ENCODE peak calls at places on chromosomes 13 and 19, in six cellular contexts. One of them, this sample, is unnamed.

GRCh38 chr19:50205681-50206138 is 2.3 kb downstream of the MYH14 start:
- DNase-seq in SK-N-SH: no peak
- DNase-seq in GM23338: peak; percentile 72
- DNase-seq in neural progenitor cell: peak; percentile 9
- DNase-seq in PC-3: no peak
- DNase-seq in MM.1S: no peak
- DNase-seq in this sample: no peak

GRCh38 chr13:110360598-110360997 is 53.5 kb downstream of the COL4A2 start:
- DNase-seq in SK-N-SH: no peak
- DNase-seq in neural progenitor cell: peak; percentile 48
- DNase-seq in GM23338: no peak
- DNase-seq in MM.1S: no peak
- DNase-seq in PC-3: no peak
- DNase-seq in this sample: no peak

GRCh38 chr13:48233097-48233885 is at the start of gene ITM2B:
- DNase-seq in MM.1S: peak; percentile 43
- DNase-seq in GM23338: peak; percentile 81
- DNase-seq in neural progenitor cell: peak; percentile 91
- DNase-seq in SK-N-SH: peak; percentile 97
- DNase-seq in PC-3: peak; percentile 52
- DNase-seq in this sample: peak; percentile 90

GRCh38 chr19:5719274-5719960 is 529 bp downstream of the LONP1 start:
- DNase-seq in PC-3: no peak
- DNase-seq in GM23338: peak; percentile 42
- DNase-seq in MM.1S: peak; percentile 35
- DNase-seq in neural progenitor cell: peak; percentile 40
- DNase-seq in SK-N-SH: no peak
- DNase-seq in this sample: peak; percentile 74

GRCh38 chr19:46040952-46041500 is at the start of gene IGFL4:
- DNase-seq in SK-N-SH: no peak
- DNase-seq in PC-3: peak; percentile 42
- DNase-seq in MM.1S: no peak
- DNase-seq in GM23338: no peak
- DNase-seq in neural progenitor cell: no peak
- DNase-seq in this sample: no peak

GRCh38 chr19:7450243-7451223 is 38.3 kb downstream of the PEX11G start:
- DNase-seq in MM.1S: peak; percentile 64
- DNase-seq in SK-N-SH: no peak
- DNase-seq in neural progenitor cell: peak; percentile 36
- DNase-seq in GM23338: no peak
- DNase-seq in PC-3: peak; percentile 31
- DNase-seq in this sample: peak; percentile 10

GRCh38 chr19:36115453-36116343 is at the start of gene TBCB:
- DNase-seq in SK-N-SH: peak; percentile 90
- DNase-seq in neural progenitor cell: peak; percentile 86
- DNase-seq in PC-3: no peak
- DNase-seq in MM.1S: peak; percentile 79
- DNase-seq in GM23338: peak; percentile 84
- DNase-seq in this sample: peak; percentile 61

GRCh38 chr13:79901336-79901735 is 420.4 kb downstream of the NDFIP2 start:
- DNase-seq in neural progenitor cell: peak; percentile 8
- DNase-seq in SK-N-SH: no peak
- DNase-seq in MM.1S: no peak
- DNase-seq in PC-3: no peak
- DNase-seq in GM23338: peak; percentile 29
- DNase-seq in this sample: peak; percentile 25

GRCh38 chr19:38303517-38304351 is at the start of gene C19orf33:
- DNase-seq in PC-3: peak; percentile 88
- DNase-seq in GM23338: peak; percentile 91
- DNase-seq in neural progenitor cell: no peak
- DNase-seq in MM.1S: no peak
- DNase-seq in SK-N-SH: no peak
- DNase-seq in this sample: peak; percentile 22

GRCh38 chr13:94157705-94158218 is 321.7 kb downstream of the DCT start:
- DNase-seq in GM23338: no peak
- DNase-seq in SK-N-SH: no peak
- DNase-seq in neural progenitor cell: no peak
- DNase-seq in PC-3: no peak
- DNase-seq in MM.1S: no peak
- DNase-seq in this sample: no peak

GRCh38 chr19:28426110-28426901 is 786.6 kb downstream of the UQCRFS1 start:
- DNase-seq in MM.1S: no peak
- DNase-seq in PC-3: no peak
- DNase-seq in SK-N-SH: no peak
- DNase-seq in GM23338: no peak
- DNase-seq in neural progenitor cell: no peak
- DNase-seq in this sample: no peak

GRCh38 chr19:7868326-7868670 is 5.9 kb downstream of the PRR36 start:
- DNase-seq in PC-3: peak; percentile 67
- DNase-seq in SK-N-SH: no peak
- DNase-seq in GM23338: peak; percentile 83
- DNase-seq in neural progenitor cell: no peak
- DNase-seq in MM.1S: no peak
- DNase-seq in this sample: peak; percentile 43

GRCh38 chr13:57634829-57635165 is 3.3 kb downstream of the PCDH17 start:
- DNase-seq in PC-3: no peak
- DNase-seq in SK-N-SH: peak; percentile 43
- DNase-seq in MM.1S: no peak
- DNase-seq in neural progenitor cell: peak; percentile 34
- DNase-seq in GM23338: peak; percentile 43
- DNase-seq in this sample: no peak

GRCh38 chr19:37977992-37978391 is 71.0 kb downstream of the SIPA1L3 start:
- DNase-seq in SK-N-SH: no peak
- DNase-seq in GM23338: no peak
- DNase-seq in PC-3: no peak
- DNase-seq in neural progenitor cell: peak; percentile 73
- DNase-seq in MM.1S: no peak
- DNase-seq in this sample: peak; percentile 57

GRCh38 chr19:311813-312261 is 20.6 kb upstream of the PLPP2 start:
- DNase-seq in neural progenitor cell: peak; percentile 0
- DNase-seq in MM.1S: no peak
- DNase-seq in PC-3: no peak
- DNase-seq in SK-N-SH: no peak
- DNase-seq in GM23338: no peak
- DNase-seq in this sample: no peak

GRCh38 chr13:102877285-102877684 is 31.5 kb downstream of the ERCC5 start:
- DNase-seq in MM.1S: no peak
- DNase-seq in PC-3: no peak
- DNase-seq in SK-N-SH: no peak
- DNase-seq in GM23338: no peak
- DNase-seq in neural progenitor cell: no peak
- DNase-seq in this sample: peak; percentile 51

GRCh38 chr13:112443191-112444000 is 67.2 kb downstream of the SPACA7 start:
- DNase-seq in PC-3: no peak
- DNase-seq in SK-N-SH: peak; percentile 64
- DNase-seq in GM23338: peak; percentile 69
- DNase-seq in neural progenitor cell: peak; percentile 81
- DNase-seq in MM.1S: no peak
- DNase-seq in this sample: peak; percentile 35

GRCh38 chr13:41603917-41604316 is 146.6 kb downstream of the RGCC start:
- DNase-seq in neural progenitor cell: no peak
- DNase-seq in GM23338: no peak
- DNase-seq in SK-N-SH: no peak
- DNase-seq in PC-3: peak; percentile 92
- DNase-seq in MM.1S: no peak
- DNase-seq in this sample: peak; percentile 76

GRCh38 chr13:113169277-113170272 is 11.1 kb downstream of the PROZ start:
- DNase-seq in PC-3: no peak
- DNase-seq in neural progenitor cell: peak; percentile 28
- DNase-seq in GM23338: no peak
- DNase-seq in MM.1S: no peak
- DNase-seq in SK-N-SH: no peak
- DNase-seq in this sample: no peak

GRCh38 chr19:44753619-44753931 is 5.1 kb downstream of the BCL3 start:
- DNase-seq in MM.1S: no peak
- DNase-seq in neural progenitor cell: no peak
- DNase-seq in SK-N-SH: no peak
- DNase-seq in GM23338: no peak
- DNase-seq in PC-3: no peak
- DNase-seq in this sample: no peak
- H3K79me2 ChIP-seq in MM.1S: peaks cover 43% of the 10 kb centered on the region
- H3K79me2 ChIP-seq in neural progenitor cell: no peaks in the 10 kb centered on the region
- H3K79me2 ChIP-seq in SK-N-SH: peaks cover 30% of the 10 kb centered on the region
- H3K79me2 ChIP-seq in GM23338: no peaks in the 10 kb centered on the region
- H3K79me2 ChIP-seq in PC-3: peaks cover 38% of the 10 kb centered on the region
- H3K79me2 ChIP-seq in this sample: peaks cover 62% of the 10 kb centered on the region

DNA sequence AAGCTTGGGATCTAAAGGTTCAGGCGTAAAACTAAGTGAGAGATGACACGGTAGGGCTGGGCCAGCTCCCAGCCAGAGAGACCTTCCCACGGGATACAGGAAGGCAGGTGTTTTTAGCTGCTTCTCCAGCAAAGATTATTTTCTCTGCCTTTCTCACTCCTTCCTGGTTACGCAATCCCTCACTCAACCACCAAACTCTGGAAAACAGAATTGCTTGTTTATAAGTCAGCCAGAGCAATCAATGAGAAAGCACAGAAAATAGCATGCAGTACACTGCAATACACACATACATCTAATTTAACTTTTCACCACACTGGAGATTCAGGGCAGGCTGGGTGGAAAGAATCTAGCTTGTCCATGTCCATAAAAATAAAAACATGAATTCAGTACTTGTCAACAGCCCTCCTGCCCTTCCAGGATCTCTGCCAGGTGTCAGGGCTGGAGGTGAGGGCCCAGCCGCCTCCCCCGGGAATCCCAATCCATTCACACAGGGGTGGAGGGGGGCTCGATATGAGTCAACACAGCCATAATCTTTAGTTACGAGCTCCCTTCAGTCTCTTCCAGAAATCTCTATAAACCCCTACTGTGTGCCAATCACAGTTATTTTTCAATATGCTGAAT is 12.2 kb downstream of the RHPN2 start:
- DNase-seq in MM.1S: no peak
- DNase-seq in SK-N-SH: no peak
- DNase-seq in GM23338: no peak
- DNase-seq in PC-3: peak; percentile 78
- DNase-seq in neural progenitor cell: no peak
- DNase-seq in this sample: peak; percentile 69
- H3F3A ChIP-seq in MM.1S: no peaks in the 10 kb centered on the region
- H3F3A ChIP-seq in SK-N-SH: no peaks in the 10 kb centered on the region
- H3F3A ChIP-seq in GM23338: no peaks in the 10 kb centered on the region
- H3F3A ChIP-seq in PC-3: no peaks in the 10 kb centered on the region
- H3F3A ChIP-seq in neural progenitor cell: peaks cover 26% of the 10 kb centered on the region
- H3F3A ChIP-seq in this sample: no peaks in the 10 kb centered on the region

GRCh38 chr19:42075364-42075615 is 676 bp upstream of the ZNF574 start:
- DNase-seq in MM.1S: no peak
- DNase-seq in GM23338: no peak
- DNase-seq in PC-3: no peak
- DNase-seq in SK-N-SH: no peak
- DNase-seq in neural progenitor cell: no peak
- DNase-seq in this sample: no peak
- H3K79me2 ChIP-seq in MM.1S: peaks cover 41% of the 10 kb centered on the region
- H3K79me2 ChIP-seq in GM23338: peaks cover 36% of the 10 kb centered on the region
- H3K79me2 ChIP-seq in PC-3: peaks cover 44% of the 10 kb centered on the region
- H3K79me2 ChIP-seq in SK-N-SH: peaks cover 42% of the 10 kb centered on the region
- H3K79me2 ChIP-seq in neural progenitor cell: peaks cover 51% of the 10 kb centered on the region
- H3K79me2 ChIP-seq in this sample: peaks cover 43% of the 10 kb centered on the region

GRCh38 chr19:19204181-19204580 is 967 bp upstream of the NR2C2AP start:
- DNase-seq in MM.1S: no peak
- DNase-seq in PC-3: peak; percentile 20
- DNase-seq in SK-N-SH: no peak
- DNase-seq in neural progenitor cell: no peak
- DNase-seq in GM23338: peak; percentile 67
- DNase-seq in this sample: no peak

GRCh38 chr19:19202707-19203011 is 555 bp downstream of the NR2C2AP start:
- DNase-seq in SK-N-SH: no peak
- DNase-seq in neural progenitor cell: peak; percentile 23
- DNase-seq in GM23338: no peak
- DNase-seq in MM.1S: no peak
- DNase-seq in PC-3: no peak
- DNase-seq in this sample: peak; percentile 33

GRCh38 chr19:19205416-19206410 is 2.5 kb upstream of the NR2C2AP start:
- DNase-seq in neural progenitor cell: no peak
- DNase-seq in GM23338: no peak
- DNase-seq in MM.1S: no peak
- DNase-seq in SK-N-SH: no peak
- DNase-seq in PC-3: no peak
- DNase-seq in this sample: no peak

GRCh38 chr19:19201697-19202630 is 1.2 kb downstream of the NR2C2AP start:
- DNase-seq in MM.1S: no peak
- DNase-seq in PC-3: no peak
- DNase-seq in neural progenitor cell: no peak
- DNase-seq in SK-N-SH: no peak
- DNase-seq in GM23338: no peak
- DNase-seq in this sample: no peak

DNA sequence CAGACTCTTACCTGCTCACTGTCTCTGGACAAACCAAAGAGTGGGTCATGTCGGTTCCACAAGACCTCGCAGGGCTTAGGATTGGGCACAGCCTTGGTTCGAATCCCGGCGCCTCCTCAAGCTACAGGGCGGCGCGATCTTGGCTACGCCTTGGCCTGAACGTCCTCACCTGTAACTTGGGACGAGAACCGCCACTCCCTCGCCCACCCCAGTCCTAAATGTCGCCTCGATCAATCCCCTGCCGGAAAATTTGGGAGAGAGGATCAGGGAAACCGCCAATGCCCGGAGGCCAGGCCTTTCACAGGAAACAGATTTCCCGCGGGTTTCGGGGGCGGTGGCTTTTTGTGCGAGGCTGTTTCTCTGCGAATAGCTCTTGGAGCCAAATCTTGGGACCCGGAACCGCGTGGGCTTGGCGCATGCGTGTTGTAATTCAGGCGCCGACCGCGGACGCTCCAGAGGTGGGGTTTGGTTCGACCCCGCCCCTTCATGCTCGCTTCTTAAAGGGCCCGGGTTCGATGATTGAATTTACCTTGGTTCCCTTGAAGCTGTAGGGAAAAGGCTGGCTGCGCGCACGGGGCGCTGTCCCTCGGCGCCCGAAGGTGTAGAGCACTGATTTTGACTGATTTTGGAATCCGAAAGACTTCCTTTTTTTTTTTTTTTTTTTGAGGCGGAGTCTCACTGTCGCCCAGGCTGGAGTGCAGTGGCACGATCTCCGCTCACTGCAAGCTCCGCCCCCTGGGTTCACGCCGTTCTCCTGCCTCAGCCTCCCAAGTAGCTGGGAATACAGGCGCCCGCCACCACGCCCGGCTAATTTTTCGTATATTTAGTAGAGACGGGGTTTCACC is at the start of gene NR2C2AP:
- DNase-seq in PC-3: peak; percentile 94
- DNase-seq in GM23338: peak; percentile 92
- DNase-seq in neural progenitor cell: peak; percentile 85
- DNase-seq in SK-N-SH: peak; percentile 98
- DNase-seq in MM.1S: peak; percentile 94
- DNase-seq in this sample: peak; percentile 94
- H3F3A ChIP-seq in PC-3: no peaks in the 10 kb centered on the region
- H3F3A ChIP-seq in GM23338: peaks cover 9% of the 10 kb centered on the region
- H3F3A ChIP-seq in neural progenitor cell: peaks cover 26% of the 10 kb centered on the region
- H3F3A ChIP-seq in SK-N-SH: peaks cover 3% of the 10 kb centered on the region
- H3F3A ChIP-seq in MM.1S: no peaks in the 10 kb centered on the region
- H3F3A ChIP-seq in this sample: peaks cover 4% of the 10 kb centered on the region

GRCh38 chr13:101512650-101513049 is 60.2 kb downstream of the ITGBL1 start:
- DNase-seq in PC-3: peak; percentile 71
- DNase-seq in neural progenitor cell: no peak
- DNase-seq in MM.1S: no peak
- DNase-seq in GM23338: no peak
- DNase-seq in SK-N-SH: no peak
- DNase-seq in this sample: peak; percentile 71
- H3K79me2 ChIP-seq in PC-3: peaks cover 80% of the 10 kb centered on the region
- H3K79me2 ChIP-seq in neural progenitor cell: no peaks in the 10 kb centered on the region
- H3K79me2 ChIP-seq in MM.1S: no peaks in the 10 kb centered on the region
- H3K79me2 ChIP-seq in GM23338: no peaks in the 10 kb centered on the region
- H3K79me2 ChIP-seq in SK-N-SH: peaks cover 73% of the 10 kb centered on the region
- H3K79me2 ChIP-seq in this sample: peaks cover 94% of the 10 kb centered on the region

This sample was measured in GM23248.